ENCODE peak calls at places on chromosome 17, in eight cellular contexts. K is activated naive CD4-positive, alpha-beta T cell treated with anti-CD3 and anti-CD28 coated beads, Interleukin-2, amount 10 ng/mL, durations not matched to agents 7 days and 5 days; Z is RPMI7951; V is RPMI8226; P is stomach; N is stimulated activated CD8-positive, alpha-beta memory T cell treated with anti-CD3 and anti-CD28 coated beads, Interleukin-7, amount 100 ng/mL, for 24 hours; O is activated T-helper 1 cell treated with Interleukin-2 at 50 U/mL for 16 hours; L is GM23248. I is an unnamed sample.

GRCh38 chr17:79008666-79009387 is 737 bp downstream of the CANT1 start:
- DNase-seq in K (peak), Z (no peak), V (no peak), P (no peak), N (no peak), O (no peak), L (no peak), I (no peak)

GRCh38 chr17:48011405-48012150 is 26.0 kb downstream of the COPZ2 start:
- DNase-seq in K (peak), Z (peak), V (peak), P (peak), N (no peak), O (no peak), L (peak), I (peak)

GRCh38 chr17:79949646-79950292 is 85.9 kb downstream of the TBC1D16 start:
- DNase-seq in K (no peak), Z (peak), V (no peak), P (no peak), N (no peak), O (no peak), L (no peak), I (no peak)

GRCh38 chr17:61468263-61468907 is 16.2 kb downstream of the TBX4 start:
- DNase-seq in K (no peak), Z (no peak), V (peak), P (no peak), N (no peak), O (no peak), L (no peak), I (no peak)

GRCh38 chr17:2924211-2924610 is 128.0 kb downstream of the RAP1GAP2 start:
- DNase-seq in K (no peak), Z (peak), V (no peak), P (no peak), N (no peak), O (no peak), L (peak), I (no peak)

GRCh38 chr17:64348666-64349065 is 42.0 kb downstream of the PECAM1 start:
- DNase-seq in K (no peak), Z (no peak), V (no peak), P (no peak), N (no peak), O (no peak), L (no peak), I (no peak)

GRCh38 chr17:7043544-7044268 is at the start of gene SLC16A11:
- DNase-seq in K (peak), Z (no peak), V (no peak), P (peak), N (no peak), O (no peak), L (peak), I (peak)

GRCh38 chr17:69501591-69502468 is 87.3 kb downstream of the MAP2K6 start:
- DNase-seq in K (no peak), Z (peak), V (no peak), P (peak), N (no peak), O (no peak), L (peak), I (no peak)

GRCh38 chr17:33927732-33928133 is 327.4 kb upstream of the CCL2 start:
- DNase-seq in K (no peak), Z (peak), V (peak), P (no peak), N (no peak), O (no peak), L (peak), I (peak)

GRCh38 chr17:63150994-63151464 is 185.0 kb downstream of the TANC2 start:
- DNase-seq in K (no peak), Z (peak), V (no peak), P (no peak), N (no peak), O (no peak), L (peak), I (no peak)

GRCh38 chr17:28892024-28892423 is 5.5 kb downstream of the FLOT2 start:
- DNase-seq in K (no peak), Z (no peak), V (peak), P (no peak), N (no peak), O (no peak), L (no peak), I (no peak)

GRCh38 chr17:245020-245419 is 63.6 kb upstream of the DOC2B start:
- DNase-seq in K (no peak), Z (no peak), V (no peak), P (no peak), N (no peak), O (no peak), L (no peak), I (no peak)

GRCh38 chr17:8930664-8931063 is 34.8 kb downstream of the PIK3R5 start:
- DNase-seq in K (no peak), Z (no peak), V (no peak), P (no peak), N (no peak), O (no peak), L (no peak), I (no peak)

GRCh38 chr17:49935526-49936210 is 33.3 kb upstream of the DLX4 start:
- DNase-seq in K (no peak), Z (no peak), V (peak), P (no peak), N (no peak), O (no peak), L (no peak), I (no peak)

GRCh38 chr17:40448213-40448638 is 5.0 kb downstream of the IGFBP4 start:
- DNase-seq in K (peak), Z (peak), V (peak), P (no peak), N (no peak), O (no peak), L (peak), I (no peak)

GRCh38 chr17:70945386-70945785 is 776.1 kb downstream of the KCNJ2 start:
- DNase-seq in K (no peak), Z (peak), V (no peak), P (no peak), N (no peak), O (no peak), L (peak), I (no peak)

GRCh38 chr17:79223953-79224352 is 149.3 kb downstream of the ENGASE start:
- DNase-seq in K (no peak), Z (no peak), V (no peak), P (no peak), N (no peak), O (no peak), L (no peak), I (no peak)

GRCh38 chr17:10661377-10661906 is 4.3 kb upstream of the MYH3 start:
- DNase-seq in K (no peak), Z (no peak), V (no peak), P (no peak), N (no peak), O (no peak), L (no peak), I (no peak)

GRCh38 chr17:81477173-81477572 is 35.4 kb downstream of the ACTG1 start:
- DNase-seq in K (no peak), Z (no peak), V (no peak), P (no peak), N (no peak), O (no peak), L (no peak), I (no peak)

GRCh38 chr17:9890124-9890523 is 14.9 kb downstream of the RCVRN start:
- DNase-seq in K (no peak), Z (no peak), V (peak), P (no peak), N (no peak), O (no peak), L (peak), I (no peak)

GRCh38 chr17:27526603-27527002 is 70.4 kb downstream of the KSR1 start:
- DNase-seq in K (peak), Z (no peak), V (no peak), P (peak), N (no peak), O (no peak), L (peak), I (no peak)

GRCh38 chr17:63223212-63223911 is 222.7 kb downstream of the CYB561 start:
- DNase-seq in K (no peak), Z (no peak), V (peak), P (no peak), N (no peak), O (no peak), L (no peak), I (no peak)

GRCh38 chr17:10295728-10296343 is 77.0 kb downstream of the MYH13 start:
- DNase-seq in K (peak), Z (peak), V (peak), P (no peak), N (peak), O (no peak), L (peak), I (peak)

GRCh38 chr17:56424543-56425044 is 168.9 kb upstream of the NOG start:
- DNase-seq in K (no peak), Z (no peak), V (no peak), P (no peak), N (no peak), O (no peak), L (no peak), I (peak)

GRCh38 chr17:33328129-33328528 is 35.0 kb upstream of the ASIC2 start:
- DNase-seq in K (peak), Z (no peak), V (no peak), P (no peak), N (no peak), O (no peak), L (peak), I (no peak)

GRCh38 chr17:12691173-12691572 is 25.5 kb downstream of the MYOCD start:
- DNase-seq in K (no peak), Z (no peak), V (no peak), P (no peak), N (no peak), O (no peak), L (peak), I (no peak)

GRCh38 chr17:7217113-7217987 is 2.3 kb downstream of the DLG4 start:
- DNase-seq in K (peak), Z (peak), V (peak), P (peak), N (no peak), O (no peak), L (peak), I (no peak)

GRCh38 chr17:37259030-37259735 is 116.6 kb upstream of the C17orf78 start:
- DNase-seq in K (no peak), Z (peak), V (no peak), P (no peak), N (no peak), O (no peak), L (peak), I (no peak)

GRCh38 chr17:39872700-39873099 is 4.7 kb downstream of the ZPBP2 start:
- DNase-seq in K (no peak), Z (no peak), V (peak), P (no peak), N (no peak), O (no peak), L (peak), I (peak)

GRCh38 chr17:58052951-58053715 is 30.1 kb upstream of the DYNLL2 start:
- DNase-seq in K (no peak), Z (peak), V (no peak), P (no peak), N (no peak), O (no peak), L (peak), I (no peak)

GRCh38 chr17:36085710-36086268 is 4.2 kb downstream of the CCL3 start:
- DNase-seq in K (no peak), Z (no peak), V (no peak), P (no peak), N (no peak), O (no peak), L (peak), I (no peak)

GRCh38 chr17:75326587-75326955 is 37.3 kb upstream of the SLC25A19 start:
- DNase-seq in K (no peak), Z (no peak), V (no peak), P (no peak), N (no peak), O (no peak), L (no peak), I (no peak)

GRCh38 chr17:28948342-28948741 is 3.0 kb downstream of the PHF12 start:
- DNase-seq in K (no peak), Z (no peak), V (no peak), P (no peak), N (no peak), O (no peak), L (no peak), I (no peak)